ENCODE peak calls at places on chromosomes 1 and 21, in ten cellular contexts. E is GM10248, R is AG04450, U is nephron progenitor cell, L is bronchial epithelial cell, J is Calu3, O is choroid plexus epithelial cell, W is gastrocnemius medialis, M is H9, T is glutamatergic neuron. K is an unnamed sample.

GRCh38 chr1:223319373-223319772 is 44.6 kb downstream of the SUSD4 start:
- DNase-seq in E (no peak), R (no peak), U (no peak), L (peak; percentile 65), J (no peak), O (no peak), W (no peak), M (no peak), T (no peak), K (no peak)

GRCh38 chr1:27473755-27474154 is 16.2 kb downstream of the WASF2 start:
- DNase-seq in E (no peak), R (no peak), U (no peak), L (no peak), J (no peak), O (no peak), W (no peak), M (no peak), T (no peak), K (no peak)

GRCh38 chr1:166988976-166989515 is at the start of gene MAEL:
- DNase-seq in E (no peak), R (no peak), U (no peak), L (no peak), J (no peak), O (no peak), W (no peak), M (peak; percentile 53), T (no peak), K (no peak)

GRCh38 chr1:45499415-45499769 is 481 bp downstream of the CCDC163 start:
- DNase-seq in E (no peak), R (no peak), U (peak; percentile 23), L (no peak), J (no peak), O (peak; percentile 30), W (no peak), M (no peak), T (no peak), K (no peak)

GRCh38 chr1:17621691-17622090 is 82.2 kb downstream of the ARHGEF10L start:
- DNase-seq in E (no peak), R (no peak), U (no peak), L (no peak), J (no peak), O (no peak), W (no peak), M (no peak), T (no peak), K (no peak)

GRCh38 chr1:146020058-146020738 is 1.3 kb downstream of the HJV start:
- DNase-seq in E (no peak), R (no peak), U (no peak), L (no peak), J (no peak), O (no peak), W (peak; percentile 80), M (no peak), T (no peak), K (no peak)

GRCh38 chr1:244391761-244392160 is 59.9 kb downstream of the ADSS2 start:
- DNase-seq in E (no peak), R (no peak), U (no peak), L (peak; percentile 82), J (no peak), O (no peak), W (no peak), M (no peak), T (no peak), K (peak; percentile 68)

GRCh38 chr1:172321429-172321828 is 99.1 kb upstream of the C1orf105 start:
- DNase-seq in E (no peak), R (no peak), U (no peak), L (no peak), J (no peak), O (peak; percentile 47), W (peak; percentile 15), M (no peak), T (no peak), K (peak; percentile 37)

DNA sequence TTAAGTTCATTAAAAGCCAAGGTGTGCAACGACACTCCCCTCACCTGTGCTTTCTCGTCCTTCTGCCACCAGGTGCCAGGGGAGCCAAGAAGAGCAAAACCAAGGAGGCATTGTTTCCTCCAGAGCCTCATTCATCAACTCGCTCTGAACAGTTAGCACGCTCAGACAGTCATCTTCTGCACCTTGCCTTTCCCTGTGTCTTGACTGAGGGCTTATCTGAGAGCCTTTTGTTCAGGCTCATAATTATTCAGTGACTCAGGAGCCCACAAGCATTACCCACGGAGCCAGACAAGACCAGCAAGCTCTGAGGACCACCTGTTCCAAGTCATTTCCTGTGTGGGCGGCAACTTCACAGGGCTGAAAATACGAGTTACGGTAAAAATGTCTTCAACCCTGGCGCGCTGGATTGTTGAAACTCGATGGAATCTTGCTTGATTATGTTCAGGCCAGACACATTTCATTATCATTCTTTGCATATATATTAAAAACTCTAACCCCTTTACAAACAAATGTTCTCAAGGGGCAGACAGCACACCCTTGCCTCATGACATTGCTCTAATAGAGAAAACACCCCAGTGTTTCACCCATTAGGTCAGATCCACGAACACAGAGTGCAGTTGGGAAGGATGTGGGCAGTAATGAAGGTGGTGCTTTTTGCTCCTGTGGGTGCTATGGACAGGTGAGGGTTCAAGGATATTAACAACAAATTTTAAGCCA is 89.7 kb upstream of the RUNX1 start:
- DNase-seq in E (peak; percentile 44), R (peak; percentile 61), U (no peak), L (peak; percentile 98), J (peak; percentile 78), O (peak; percentile 84), W (no peak), M (no peak), T (no peak), K (peak; percentile 57)
- TF ChIP-seq CTCF in E (no peak), R (no peak), U (no peak), L (no peak), J (no peak), O (no peak), W (no peak), M (no peak), T (no peak), K (no peak)

DNA sequence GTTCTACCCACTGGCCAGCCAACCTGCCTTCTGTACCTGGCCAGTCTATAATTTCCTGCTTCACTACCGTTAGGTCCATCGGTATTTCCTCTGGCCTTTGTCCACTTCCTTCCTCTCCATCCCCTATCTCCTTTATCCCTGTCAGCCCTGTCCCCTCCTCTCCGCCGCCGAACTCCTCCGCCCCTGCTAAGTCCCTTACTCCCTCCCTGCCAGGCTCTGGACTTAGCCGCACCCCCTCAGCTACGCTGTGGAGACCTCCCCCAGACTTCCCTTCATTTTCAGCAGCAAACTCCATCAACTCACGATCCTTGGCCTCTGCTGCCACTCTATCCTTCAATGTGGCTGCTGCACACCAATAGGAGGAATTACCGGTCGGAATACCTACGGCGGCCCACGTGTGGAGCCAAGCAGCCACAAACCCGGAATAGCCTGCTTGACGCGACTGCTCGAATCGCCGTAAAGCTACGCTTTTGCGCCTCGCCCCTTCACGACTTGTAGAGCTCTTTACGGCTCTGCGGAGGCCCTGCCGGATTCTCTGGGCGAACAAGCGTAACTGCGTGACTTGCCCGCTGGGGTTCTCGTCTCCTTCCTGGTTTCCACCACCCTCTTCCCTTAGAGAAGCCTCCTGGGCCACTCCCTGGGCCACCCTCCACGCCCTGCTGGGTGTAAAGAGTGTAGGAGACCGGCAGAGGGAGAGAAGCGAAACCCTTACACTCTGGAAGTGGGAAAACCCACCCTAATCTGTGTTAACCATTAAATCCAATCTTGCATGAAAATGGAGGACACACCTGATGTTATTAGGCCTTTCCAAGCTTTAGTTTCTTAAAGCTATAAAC is at the start of gene ZNHIT6:
- DNase-seq in E (peak; percentile 84), R (peak; percentile 89), U (peak; percentile 80), L (peak; percentile 96), J (peak; percentile 92), O (peak; percentile 99), W (peak; percentile 91), M (peak; percentile 97), T (peak; percentile 86), K (peak; percentile 97)
- TF ChIP-seq CTCF in E (no peak), R (peak; percentile 56), U (peak; percentile 29), L (peak; percentile 42), J (no peak), O (peak; percentile 56), W (peak; percentile 29), M (peak; percentile 56), T (peak; percentile 52), K (peak; percentile 71)

DNA sequence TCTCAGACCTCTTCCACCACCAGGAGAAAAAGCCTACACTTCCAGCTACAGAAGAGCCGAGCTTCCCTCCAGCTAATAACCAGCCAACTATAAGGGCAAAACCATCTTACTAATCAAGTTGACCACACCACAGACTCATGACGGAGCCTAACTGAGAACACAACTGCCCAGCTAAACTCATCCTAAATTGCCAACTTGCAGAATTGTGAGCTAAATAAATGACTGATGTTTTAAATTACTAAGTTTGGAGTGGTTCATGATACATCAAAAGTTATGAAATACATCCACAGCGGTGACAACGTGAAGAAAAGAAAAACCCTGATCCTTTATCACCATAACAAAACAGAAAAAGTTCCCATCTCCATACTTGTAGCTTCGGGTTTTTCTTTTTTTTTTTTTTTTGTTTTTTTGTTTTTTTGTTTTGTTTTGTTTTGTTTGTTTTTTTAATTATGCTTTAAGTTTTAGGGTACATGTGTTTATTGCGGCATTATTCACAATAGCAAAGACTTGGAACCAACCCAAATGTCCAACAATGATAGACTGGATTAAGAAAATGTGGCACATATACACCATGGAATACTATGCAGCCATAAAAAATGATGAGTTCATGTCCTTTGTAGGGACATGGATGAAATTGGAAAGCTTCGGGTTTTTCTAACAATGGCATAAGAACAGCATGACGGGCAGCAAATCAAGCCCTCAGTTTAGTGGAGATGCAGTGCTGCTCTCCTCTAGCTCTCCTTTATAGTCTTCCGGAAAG is 122.6 kb downstream of the PIGK start:
- DNase-seq in E (no peak), R (no peak), U (no peak), L (no peak), J (no peak), O (no peak), W (no peak), M (no peak), T (no peak), K (no peak)
- TF ChIP-seq CTCF in E (no peak), R (no peak), U (no peak), L (no peak), J (no peak), O (no peak), W (no peak), M (no peak), T (no peak), K (no peak)

GRCh38 chr1:78559680-78560079 is 60.6 kb upstream of the IFI44L start:
- DNase-seq in E (no peak), R (no peak), U (no peak), L (no peak), J (no peak), O (no peak), W (no peak), M (no peak), T (no peak), K (no peak)

GRCh38 chr1:78554840-78555239 is 64.1 kb downstream of the PTGFR start:
- DNase-seq in E (no peak), R (no peak), U (no peak), L (no peak), J (no peak), O (no peak), W (no peak), M (no peak), T (no peak), K (no peak)

GRCh38 chr1:78549366-78549765 is 58.6 kb downstream of the PTGFR start:
- DNase-seq in E (no peak), R (no peak), U (no peak), L (no peak), J (no peak), O (no peak), W (no peak), M (no peak), T (no peak), K (peak; percentile 25)

DNA sequence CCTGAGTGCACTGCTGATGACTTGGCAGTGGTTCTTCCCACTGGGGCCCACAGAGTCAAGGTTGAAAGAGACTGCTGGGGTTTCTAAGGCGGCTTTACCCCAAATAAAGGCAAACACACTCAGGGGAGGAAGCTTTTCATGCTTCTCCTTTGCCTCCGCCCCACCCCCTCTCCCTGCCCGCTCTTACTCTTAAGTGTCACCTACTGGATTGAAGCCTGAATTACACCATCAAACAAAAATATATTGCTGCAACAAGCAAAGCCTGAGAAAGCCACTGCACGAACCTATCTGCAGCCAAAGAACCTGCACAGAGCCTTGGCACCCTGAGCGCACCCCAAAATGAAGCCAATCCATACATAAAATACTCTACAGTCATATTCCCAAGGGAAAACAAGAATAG is 63.1 kb downstream of the PTGFR start:
- DNase-seq in E (no peak), R (no peak), U (no peak), L (peak; percentile 7), J (peak; percentile 9), O (peak; percentile 18), W (no peak), M (peak; percentile 34), T (no peak), K (no peak)
- TF ChIP-seq CTCF in E (no peak), R (peak; percentile 3), U (no peak), L (peak; percentile 18), J (no peak), O (peak; percentile 34), W (no peak), M (peak; percentile 60), T (peak; percentile 28), K (peak; percentile 54)

K was measured in HFFc6.